ENCODE peak calls at places on chromosomes 11 and 22, in seven cellular contexts. W, L, C, G, U, Y and H are unnamed samples.

GRCh38 chr11:67416416-67417335 is 1.2 kb downstream of the CARNS1 start:
- DNase-seq in W (peak; percentile 64), L (no peak), C (peak; percentile 78), G (no peak), U (no peak), Y (no peak), H (peak; percentile 18)

GRCh38 chr11:92314499-92314898 is 89.9 kb downstream of the FAT3 start:
- DNase-seq in W (no peak), L (no peak), C (no peak), G (no peak), U (no peak), Y (no peak), H (no peak)

GRCh38 chr11:48109046-48109666 is 107.5 kb upstream of the OR4B1 start:
- DNase-seq in W (peak; percentile 25), L (peak; percentile 37), C (peak; percentile 65), G (peak; percentile 54), U (peak; percentile 13), Y (no peak), H (peak; percentile 63)

GRCh38 chr22:31615481-31615840 is 46.6 kb downstream of the PISD start:
- DNase-seq in W (no peak), L (no peak), C (no peak), G (no peak), U (no peak), Y (no peak), H (no peak)

GRCh38 chr11:115660072-115660805 is 156.0 kb upstream of the CADM1 start:
- DNase-seq in W (no peak), L (no peak), C (no peak), G (no peak), U (peak; percentile 53), Y (no peak), H (no peak)

GRCh38 chr22:27416553-27417427 is 384.8 kb downstream of the MN1 start:
- DNase-seq in W (no peak), L (no peak), C (peak; percentile 20), G (no peak), U (peak; percentile 63), Y (no peak), H (peak; percentile 68)

GRCh38 chr11:76232026-76232665 is 25.8 kb upstream of the WNT11 start:
- DNase-seq in W (no peak), L (no peak), C (no peak), G (no peak), U (no peak), Y (peak; percentile 17), H (no peak)

GRCh38 chr22:50713571-50714056 is 24.4 kb upstream of the ACR start:
- DNase-seq in W (no peak), L (no peak), C (no peak), G (no peak), U (no peak), Y (no peak), H (no peak)

GRCh38 chr22:47065756-47066615 is 303.5 kb downstream of the TBC1D22A start:
- DNase-seq in W (no peak), L (no peak), C (no peak), G (no peak), U (no peak), Y (no peak), H (peak; percentile 52)

GRCh38 chr22:21942407-21942895 is 10.2 kb downstream of the PPM1F start:
- DNase-seq in W (no peak), L (peak; percentile 44), C (peak; percentile 49), G (no peak), U (no peak), Y (no peak), H (peak; percentile 97)

GRCh38 chr22:22201185-22201924 is 43.2 kb upstream of the VPREB1 start:
- DNase-seq in W (peak; percentile 25), L (no peak), C (peak; percentile 48), G (peak; percentile 91), U (peak; percentile 87), Y (no peak), H (peak; percentile 15)

GRCh38 chr22:30923168-30923900 is 45.2 kb downstream of the MORC2 start:
- DNase-seq in W (no peak), L (no peak), C (no peak), G (no peak), U (no peak), Y (no peak), H (no peak)

GRCh38 chr22:36377022-36377631 is 10.6 kb downstream of the MYH9 start:
- DNase-seq in W (no peak), L (no peak), C (no peak), G (peak; percentile 33), U (no peak), Y (no peak), H (no peak)

GRCh38 chr22:36769541-36769940 is 6.4 kb downstream of the IFT27 start:
- DNase-seq in W (no peak), L (no peak), C (no peak), G (no peak), U (no peak), Y (no peak), H (no peak)

GRCh38 chr22:31248138-31248745 is 36.1 kb downstream of the LIMK2 start:
- DNase-seq in W (no peak), L (no peak), C (no peak), G (peak; percentile 76), U (peak; percentile 68), Y (no peak), H (peak; percentile 60)

GRCh38 chr22:44885806-44886360 is 123.9 kb downstream of the PHF21B start:
- DNase-seq in W (no peak), L (no peak), C (no peak), G (no peak), U (no peak), Y (no peak), H (no peak)

DNA sequence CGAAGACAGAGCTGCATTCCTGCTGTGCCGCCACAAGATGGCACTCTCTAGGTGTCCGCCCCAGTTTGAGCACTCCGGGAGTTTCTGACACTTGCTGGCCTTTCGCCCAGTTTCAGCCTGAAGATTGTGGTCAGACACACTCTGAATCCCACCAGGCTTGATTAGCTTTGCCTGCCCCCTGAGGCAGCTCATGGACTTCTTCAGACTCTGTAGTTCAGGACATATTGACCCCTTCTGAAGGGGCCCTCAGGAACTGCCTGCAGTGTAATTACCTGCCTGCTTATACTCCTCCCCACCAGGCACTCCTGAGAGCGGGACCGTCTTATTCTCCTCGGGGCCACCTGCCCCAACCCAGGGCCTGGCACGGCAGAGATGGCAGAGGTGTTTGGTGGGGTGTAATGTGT is 46.2 kb downstream of the EIF3F start:
- DNase-seq in W (peak; percentile 40), L (peak; percentile 43), C (peak; percentile 58), G (peak; percentile 78), U (peak; percentile 88), Y (no peak), H (peak; percentile 63)
- TF ChIP-seq MAX in W (no peak), L (no peak), C (no peak), G (no peak), U (no peak), Y (no peak), H (no peak)

DNA sequence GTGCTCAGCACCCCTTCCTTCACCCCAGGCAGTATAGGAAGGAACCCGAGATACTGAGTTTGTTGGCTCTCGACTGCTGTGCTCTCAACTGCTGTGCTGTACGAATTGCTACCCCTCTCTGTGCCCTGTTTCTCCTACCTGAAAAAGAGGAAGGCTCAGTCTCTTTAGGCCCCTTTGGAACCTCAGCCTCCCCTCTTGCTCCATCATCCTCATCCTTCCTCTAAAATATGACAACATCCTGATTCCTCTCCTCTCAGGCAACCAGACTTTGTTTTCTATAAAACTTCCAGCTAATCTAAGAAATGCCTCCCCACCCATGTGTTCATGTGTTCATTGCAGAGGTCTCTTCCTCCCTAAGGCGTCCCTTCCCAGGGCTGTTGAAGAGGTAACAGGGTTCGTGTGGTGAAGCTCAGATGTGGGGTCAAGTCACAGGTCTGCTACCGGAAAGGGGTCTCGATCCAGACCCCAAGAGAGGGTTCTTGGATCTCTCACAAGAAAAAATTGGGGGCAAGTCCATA is 35.5 kb upstream of the CD82 start:
- DNase-seq in W (no peak), L (no peak), C (no peak), G (no peak), U (no peak), Y (no peak), H (no peak)
- H3K4me1 ChIP-seq in W (no peaks in the 10 kb centered on the region), L (peaks cover 5% of the 10 kb centered on the region), C (peaks cover 17% of the 10 kb centered on the region), G (peaks cover 64% of the 10 kb centered on the region), U (no peaks in the 10 kb centered on the region), Y (peaks cover 4% of the 10 kb centered on the region), H (no peaks in the 10 kb centered on the region)

GRCh38 chr11:113179181-113179701 is 135.1 kb upstream of the TTC12 start:
- DNase-seq in W (no peak), L (no peak), C (no peak), G (no peak), U (no peak), Y (no peak), H (no peak)

GRCh38 chr11:113188433-113188834 is 125.9 kb upstream of the TTC12 start:
- DNase-seq in W (no peak), L (no peak), C (peak; percentile 25), G (no peak), U (no peak), Y (peak; percentile 36), H (no peak)

GRCh38 chr11:113182288-113182687 is 132.1 kb upstream of the TTC12 start:
- DNase-seq in W (no peak), L (no peak), C (no peak), G (no peak), U (no peak), Y (no peak), H (no peak)

GRCh38 chr11:113181094-113181493 is 133.3 kb upstream of the TTC12 start:
- DNase-seq in W (no peak), L (no peak), C (no peak), G (no peak), U (no peak), Y (no peak), H (no peak)

GRCh38 chr11:113184498-113184897 is 129.9 kb upstream of the TTC12 start:
- DNase-seq in W (peak; percentile 35), L (no peak), C (peak; percentile 46), G (no peak), U (no peak), Y (no peak), H (no peak)
- TF ChIP-seq MAX in W (no peak), L (no peak), C (no peak), G (no peak), U (no peak), Y (no peak), H (no peak)

GRCh38 chr11:68495330-68495729 is 34.8 kb downstream of the PPP6R3 start:
- DNase-seq in W (no peak), L (no peak), C (no peak), G (no peak), U (no peak), Y (no peak), H (no peak)

GRCh38 chr11:68498903-68499883 is 38.6 kb downstream of the PPP6R3 start:
- DNase-seq in W (no peak), L (no peak), C (no peak), G (peak; percentile 45), U (no peak), Y (peak; percentile 24), H (no peak)

GRCh38 chr11:68497761-68498160 is 37.2 kb downstream of the PPP6R3 start:
- DNase-seq in W (no peak), L (no peak), C (no peak), G (no peak), U (no peak), Y (no peak), H (no peak)

GRCh38 chr11:68498313-68498712 is 37.8 kb downstream of the PPP6R3 start:
- DNase-seq in W (no peak), L (no peak), C (no peak), G (no peak), U (no peak), Y (no peak), H (no peak)

DNA sequence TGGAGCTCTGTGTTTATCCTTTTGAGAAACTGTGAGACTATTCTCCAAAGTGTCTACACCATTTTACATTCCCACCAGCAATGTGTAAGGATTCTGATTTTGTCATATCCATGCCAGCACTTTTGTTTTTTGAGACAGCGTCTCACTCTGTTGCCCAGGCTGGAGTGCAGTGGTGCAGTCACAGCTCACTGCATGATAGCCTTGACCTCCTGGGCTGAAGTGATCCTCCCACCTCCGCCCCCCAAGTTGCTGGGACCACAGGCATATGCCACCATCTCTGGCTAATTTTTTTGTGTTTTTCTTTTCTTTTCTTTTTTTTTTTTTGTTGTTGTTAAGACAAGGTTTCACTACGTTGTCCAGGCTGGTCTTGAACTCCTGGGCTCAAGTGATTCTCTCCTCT is 35.3 kb downstream of the PPP6R3 start:
- DNase-seq in W (no peak), L (no peak), C (no peak), G (no peak), U (no peak), Y (no peak), H (no peak)
- H3K4me1 ChIP-seq in W (peaks cover 22% of the 10 kb centered on the region), L (peaks cover 6% of the 10 kb centered on the region), C (peaks cover 13% of the 10 kb centered on the region), G (peaks cover 22% of the 10 kb centered on the region), U (peaks cover 6% of the 10 kb centered on the region), Y (peaks cover 47% of the 10 kb centered on the region), H (no peaks in the 10 kb centered on the region)